ENCODE peak calls at places on chromosome 12, in four cellular contexts. One of them, this sample, is unnamed.

GRCh38 chr12:112559784-112560183 is 141.0 kb downstream of the PTPN11 start:
- DNase-seq in mesendoderm: no peak
- DNase-seq in H1: no peak
- DNase-seq in IMR-90: peak; percentile 7
- DNase-seq in this sample: no peak

GRCh38 chr12:115849262-115849943 is 428.1 kb downstream of the MED13L start:
- DNase-seq in H1: no peak
- DNase-seq in mesendoderm: no peak
- DNase-seq in IMR-90: no peak
- DNase-seq in this sample: no peak

GRCh38 chr12:62715086-62715786 is 219.7 kb downstream of the PPM1H start:
- DNase-seq in IMR-90: no peak
- DNase-seq in H1: no peak
- DNase-seq in mesendoderm: no peak
- DNase-seq in this sample: no peak

GRCh38 chr12:114499338-114499737 is 93.4 kb upstream of the TBX5 start:
- DNase-seq in mesendoderm: no peak
- DNase-seq in H1: no peak
- DNase-seq in IMR-90: peak; percentile 74
- DNase-seq in this sample: no peak

GRCh38 chr12:52208424-52209165 is 16.8 kb upstream of the KRT80 start:
- DNase-seq in H1: no peak
- DNase-seq in mesendoderm: no peak
- DNase-seq in IMR-90: no peak
- DNase-seq in this sample: no peak

GRCh38 chr12:19783547-19784444 is 344.5 kb downstream of the AEBP2 start:
- DNase-seq in H1: no peak
- DNase-seq in IMR-90: no peak
- DNase-seq in mesendoderm: no peak
- DNase-seq in this sample: peak; percentile 60

GRCh38 chr12:52506858-52507715 is 13.1 kb downstream of the KRT5 start:
- DNase-seq in IMR-90: peak; percentile 65
- DNase-seq in H1: no peak
- DNase-seq in mesendoderm: peak; percentile 95
- DNase-seq in this sample: peak; percentile 61

GRCh38 chr12:106022568-106023012 is 116.2 kb downstream of the NUAK1 start:
- DNase-seq in mesendoderm: no peak
- DNase-seq in IMR-90: peak; percentile 80
- DNase-seq in H1: no peak
- DNase-seq in this sample: no peak

GRCh38 chr12:87809916-87810315 is 219.3 kb downstream of the C12orf50 start:
- DNase-seq in H1: no peak
- DNase-seq in mesendoderm: no peak
- DNase-seq in IMR-90: peak; percentile 87
- DNase-seq in this sample: no peak

GRCh38 chr12:52033506-52034258 is 17.6 kb upstream of the NR4A1 start:
- DNase-seq in mesendoderm: no peak
- DNase-seq in IMR-90: no peak
- DNase-seq in H1: no peak
- DNase-seq in this sample: no peak

GRCh38 chr12:92244036-92244435 is 98.4 kb upstream of the BTG1 start:
- DNase-seq in mesendoderm: no peak
- DNase-seq in IMR-90: peak; percentile 6
- DNase-seq in H1: no peak
- DNase-seq in this sample: no peak

GRCh38 chr12:127239781-127240180 is 1027.2 kb upstream of the TMEM132C start:
- DNase-seq in H1: no peak
- DNase-seq in mesendoderm: no peak
- DNase-seq in IMR-90: no peak
- DNase-seq in this sample: no peak

GRCh38 chr12:13336216-13336615 is 139.7 kb downstream of the EMP1 start:
- DNase-seq in IMR-90: no peak
- DNase-seq in H1: no peak
- DNase-seq in mesendoderm: no peak
- DNase-seq in this sample: no peak

GRCh38 chr12:103626498-103626897 is 39.4 kb downstream of the STAB2 start:
- DNase-seq in mesendoderm: peak; percentile 59
- DNase-seq in IMR-90: peak; percentile 51
- DNase-seq in H1: no peak
- DNase-seq in this sample: peak; percentile 49

GRCh38 chr12:93440043-93440835 is 1.5 kb downstream of the UBE2N start:
- DNase-seq in mesendoderm: no peak
- DNase-seq in IMR-90: peak; percentile 34
- DNase-seq in H1: no peak
- DNase-seq in this sample: no peak

GRCh38 chr12:66716522-66716921 is 37.6 kb upstream of the GRIP1 start:
- DNase-seq in H1: no peak
- DNase-seq in mesendoderm: no peak
- DNase-seq in IMR-90: no peak
- DNase-seq in this sample: no peak

GRCh38 chr12:113162102-113163029 is 12.8 kb downstream of the CFAP73 start:
- DNase-seq in IMR-90: peak; percentile 50
- DNase-seq in mesendoderm: peak; percentile 50
- DNase-seq in H1: no peak
- DNase-seq in this sample: peak; percentile 67

GRCh38 chr12:6752181-6752930 is 585 bp downstream of the MLF2 start:
- DNase-seq in IMR-90: peak; percentile 62
- DNase-seq in mesendoderm: peak; percentile 77
- DNase-seq in H1: no peak
- DNase-seq in this sample: peak; percentile 68

GRCh38 chr12:38875571-38876228 is 29.7 kb downstream of the CPNE8 start:
- DNase-seq in IMR-90: no peak
- DNase-seq in H1: no peak
- DNase-seq in mesendoderm: no peak
- DNase-seq in this sample: no peak

GRCh38 chr12:12333407-12333831 is 16.6 kb downstream of the MANSC1 start:
- DNase-seq in H1: no peak
- DNase-seq in IMR-90: peak; percentile 92
- DNase-seq in mesendoderm: no peak
- DNase-seq in this sample: no peak

GRCh38 chr12:57842342-57843294 is 3.9 kb downstream of the CTDSP2 start:
- DNase-seq in H1: no peak
- DNase-seq in mesendoderm: peak; percentile 82
- DNase-seq in IMR-90: peak; percentile 29
- DNase-seq in this sample: peak; percentile 79

GRCh38 chr12:94640134-94640928 is 10.0 kb downstream of the TMCC3 start:
- DNase-seq in mesendoderm: no peak
- DNase-seq in H1: no peak
- DNase-seq in IMR-90: peak; percentile 11
- DNase-seq in this sample: no peak

GRCh38 chr12:109612975-109613502 is 39.4 kb downstream of the MVK start:
- DNase-seq in H1: no peak
- DNase-seq in mesendoderm: peak; percentile 52
- DNase-seq in IMR-90: peak; percentile 6
- DNase-seq in this sample: no peak

GRCh38 chr12:22447223-22447622 is 97.1 kb downstream of the C2CD5 start:
- DNase-seq in mesendoderm: no peak
- DNase-seq in IMR-90: peak; percentile 40
- DNase-seq in H1: no peak
- DNase-seq in this sample: no peak

GRCh38 chr12:6430124-6430989 is 14.4 kb upstream of the CD27 start:
- DNase-seq in mesendoderm: no peak
- DNase-seq in IMR-90: peak; percentile 96
- DNase-seq in H1: no peak
- DNase-seq in this sample: no peak

GRCh38 chr12:90543841-90544240 is 411.1 kb downstream of the CCER1 start:
- DNase-seq in mesendoderm: no peak
- DNase-seq in H1: no peak
- DNase-seq in IMR-90: peak; percentile 66
- DNase-seq in this sample: no peak

GRCh38 chr12:132185698-132186097 is 41.4 kb downstream of the NOC4L start:
- DNase-seq in mesendoderm: no peak
- DNase-seq in H1: no peak
- DNase-seq in IMR-90: no peak
- DNase-seq in this sample: no peak

GRCh38 chr12:42145197-42145549 is 499 bp upstream of the GXYLT1 start:
- DNase-seq in H1: no peak
- DNase-seq in mesendoderm: peak; percentile 57
- DNase-seq in IMR-90: peak; percentile 11
- DNase-seq in this sample: no peak

GRCh38 chr12:8120072-8120713 is 3.2 kb upstream of the CLEC4A start:
- DNase-seq in IMR-90: no peak
- DNase-seq in H1: no peak
- DNase-seq in mesendoderm: peak; percentile 29
- DNase-seq in this sample: no peak

GRCh38 chr12:70246580-70246979 is 3.3 kb downstream of the CNOT2 start:
- DNase-seq in H1: no peak
- DNase-seq in IMR-90: peak; percentile 59
- DNase-seq in mesendoderm: no peak
- DNase-seq in this sample: no peak

GRCh38 chr12:4270670-4271432 is 2.7 kb upstream of the CCND2 start:
- DNase-seq in H1: peak; percentile 83
- DNase-seq in mesendoderm: peak; percentile 90
- DNase-seq in IMR-90: no peak
- DNase-seq in this sample: peak; percentile 82

GRCh38 chr12:100675432-100675831 is 101.9 kb downstream of the GAS2L3 start:
- DNase-seq in H1: no peak
- DNase-seq in IMR-90: peak; percentile 72
- DNase-seq in mesendoderm: no peak
- DNase-seq in this sample: no peak

GRCh38 chr12:128783129-128783574 is 40.6 kb downstream of the SLC15A4 start:
- DNase-seq in mesendoderm: no peak
- DNase-seq in IMR-90: peak; percentile 41
- DNase-seq in H1: no peak
- DNase-seq in this sample: no peak

GRCh38 chr12:123696641-123697040 is 15.5 kb upstream of the ATP6V0A2 start:
- DNase-seq in IMR-90: no peak
- DNase-seq in H1: no peak
- DNase-seq in mesendoderm: no peak
- DNase-seq in this sample: no peak

GRCh38 chr12:116469344-116469743 is 89.8 kb upstream of the MAP1LC3B2 start:
- DNase-seq in mesendoderm: no peak
- DNase-seq in IMR-90: no peak
- DNase-seq in H1: no peak
- DNase-seq in this sample: no peak

GRCh38 chr12:108833355-108833733 is 24.0 kb downstream of the SSH1 start:
- DNase-seq in IMR-90: peak; percentile 90
- DNase-seq in H1: no peak
- DNase-seq in mesendoderm: peak; percentile 98
- DNase-seq in this sample: peak; percentile 72

GRCh38 chr12:96210376-96211055 is 16.3 kb downstream of the ELK3 start:
- DNase-seq in H1: no peak
- DNase-seq in IMR-90: no peak
- DNase-seq in mesendoderm: no peak
- DNase-seq in this sample: no peak

GRCh38 chr12:83954071-83954789 is 958.4 kb downstream of the SLC6A15 start:
- DNase-seq in H1: no peak
- DNase-seq in IMR-90: no peak
- DNase-seq in mesendoderm: no peak
- DNase-seq in this sample: no peak

GRCh38 chr12:113142173-113142885 is 6.8 kb upstream of the RASAL1 start:
- DNase-seq in H1: no peak
- DNase-seq in IMR-90: no peak
- DNase-seq in mesendoderm: no peak
- DNase-seq in this sample: no peak

DNA sequence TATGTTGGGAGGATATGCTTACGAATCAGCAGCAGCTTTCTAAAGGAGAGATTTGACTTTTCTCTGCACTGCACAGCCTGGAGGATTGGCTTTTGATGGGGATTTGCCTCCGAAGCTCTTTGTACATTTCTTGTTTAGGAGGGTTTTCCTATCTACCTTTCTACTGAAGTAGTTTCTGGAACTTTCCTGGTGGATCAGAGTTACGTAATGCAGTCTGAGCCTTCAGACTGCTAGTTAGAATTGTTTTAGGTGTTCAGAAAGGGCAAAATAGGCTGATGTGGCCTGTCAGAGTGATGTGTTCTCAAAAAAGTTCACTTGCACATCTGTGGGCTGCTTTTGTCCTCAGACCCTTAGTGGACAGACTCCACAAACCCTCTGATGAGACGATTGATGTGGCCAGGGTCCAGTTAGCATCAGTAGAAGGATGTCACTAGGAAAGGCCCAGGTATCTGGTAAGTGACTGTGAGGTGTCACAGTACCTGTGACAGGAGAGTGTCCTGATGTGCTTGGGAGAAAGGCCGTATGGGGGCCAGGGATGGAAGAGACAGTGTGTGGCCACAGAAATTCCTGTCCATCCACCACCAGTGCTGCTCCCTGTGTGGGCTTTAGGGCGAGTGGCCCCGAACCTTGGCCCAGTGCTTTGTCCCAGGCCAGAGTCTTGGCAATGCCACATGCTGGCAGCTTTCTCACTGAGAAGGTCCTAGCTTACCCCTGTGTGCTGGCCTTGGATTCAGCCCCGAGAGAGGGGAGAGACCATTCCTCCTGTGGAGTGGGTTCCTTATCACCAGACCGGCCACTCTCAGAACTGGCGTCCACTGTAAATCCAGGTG is 4.4 kb upstream of the ACADS start:
- DNase-seq in H1: no peak
- DNase-seq in mesendoderm: no peak
- DNase-seq in IMR-90: no peak
- DNase-seq in this sample: no peak
- H4K5ac ChIP-seq in H1: no peak overlapping the region
- H4K5ac ChIP-seq in mesendoderm: no peak overlapping the region
- H4K5ac ChIP-seq in IMR-90: no peak overlapping the region
- H4K5ac ChIP-seq in this sample: no peak overlapping the region

GRCh38 chr12:75964150-75964549 is 67.4 kb downstream of the PHLDA1 start:
- DNase-seq in H1: no peak
- DNase-seq in mesendoderm: no peak
- DNase-seq in IMR-90: no peak
- DNase-seq in this sample: no peak
- H4K5ac ChIP-seq in H1: no peak overlapping the region
- H4K5ac ChIP-seq in mesendoderm: no peak overlapping the region
- H4K5ac ChIP-seq in IMR-90: no peak overlapping the region
- H4K5ac ChIP-seq in this sample: no peak overlapping the region

GRCh38 chr12:68207276-68207675 is 18.3 kb downstream of the IL26 start:
- DNase-seq in mesendoderm: no peak
- DNase-seq in H1: no peak
- DNase-seq in IMR-90: no peak
- DNase-seq in this sample: no peak
- H4K5ac ChIP-seq in mesendoderm: no peak overlapping the region
- H4K5ac ChIP-seq in H1: no peak overlapping the region
- H4K5ac ChIP-seq in IMR-90: no peak overlapping the region
- H4K5ac ChIP-seq in this sample: no peak overlapping the region

DNA sequence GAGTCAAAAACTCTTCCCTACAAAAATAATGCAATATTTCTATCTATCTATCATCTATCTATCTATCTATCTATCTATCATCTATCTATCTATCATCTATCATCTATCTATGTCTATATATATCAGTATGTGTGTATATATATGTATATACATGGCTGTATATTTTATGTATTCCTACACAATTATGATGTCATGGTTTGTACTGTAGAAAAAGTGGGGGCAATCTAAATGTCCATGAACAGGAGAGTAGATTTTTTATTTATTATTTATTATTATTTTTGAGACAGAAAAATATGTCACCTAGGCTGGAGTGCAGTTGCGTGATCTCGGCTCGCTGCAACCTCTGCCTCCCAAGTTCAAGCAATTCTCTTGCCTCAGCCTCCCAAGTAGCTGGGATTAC is 45.6 kb upstream of the BICD1 start:
- DNase-seq in IMR-90: no peak
- DNase-seq in mesendoderm: no peak
- DNase-seq in H1: no peak
- DNase-seq in this sample: no peak
- H4K5ac ChIP-seq in IMR-90: no peak overlapping the region
- H4K5ac ChIP-seq in mesendoderm: no peak overlapping the region
- H4K5ac ChIP-seq in H1: no peak overlapping the region
- H4K5ac ChIP-seq in this sample: no peak overlapping the region

This sample was measured in H9.